ENCODE peak calls at places on chromosomes 13 and 19, in ten cellular contexts. H is CD4-positive, alpha-beta T cell; A is fibroblast of lung; B is upper lobe of left lung; M is cardiac muscle cell; T is GM23338; S is stomach; R is thyroid gland; E is left ventricle myocardium inferior; Y is foreskin keratinocyte. Z is an unnamed sample.
A peak's percentile ranks its signal among the peaks of the same experiment; 100 is the strongest.

GRCh38 chr19:10292206-10292788 is 2.5 kb downstream of the ICAM5 start:
- DNase-seq in M (peak; percentile 95), S (peak; percentile 82), B (peak; percentile 96), R (peak; percentile 59), T (peak; percentile 98), Y (peak; percentile 51), A (peak; percentile 59), E (peak; percentile 78), H (no peak), Z (peak; percentile 85)

GRCh38 chr19:456547-457110 is 4.2 kb downstream of the SHC2 start:
- DNase-seq in E (no peak), H (no peak), A (no peak), R (no peak), S (no peak), T (peak; percentile 0), Y (no peak), B (peak; percentile 30), M (no peak), Z (no peak)

GRCh38 chr19:46748325-46749109 is 2.3 kb upstream of the STRN4 start:
- DNase-seq in A (peak; percentile 71), M (peak; percentile 78), E (peak; percentile 59), R (peak; percentile 60), H (peak; percentile 66), T (peak; percentile 96), Y (no peak), S (peak; percentile 69), B (no peak), Z (no peak)

GRCh38 chr19:12793290-12794195 is 2.3 kb downstream of the JUNB start:
- DNase-seq in H (peak; percentile 88), R (peak; percentile 95), B (peak; percentile 98), E (peak; percentile 93), A (peak; percentile 94), M (peak; percentile 93), T (peak; percentile 94), Y (peak; percentile 91), S (peak; percentile 95), Z (peak; percentile 92)

GRCh38 chr13:85386424-85386823 is 412.8 kb downstream of the SLITRK6 start:
- DNase-seq in H (no peak), T (no peak), A (no peak), R (no peak), E (no peak), S (no peak), Y (no peak), M (peak; percentile 5), B (no peak), Z (no peak)

GRCh38 chr19:45515081-45515624 is 7.9 kb downstream of the VASP start:
- DNase-seq in S (no peak), A (no peak), T (no peak), Y (no peak), M (no peak), B (no peak), H (no peak), R (no peak), E (peak; percentile 58), Z (no peak)

GRCh38 chr19:615619-616018 is 17.7 kb downstream of the POLRMT start:
- DNase-seq in A (no peak), S (no peak), Y (peak; percentile 46), H (no peak), M (no peak), R (peak; percentile 16), B (peak; percentile 86), T (peak; percentile 65), E (no peak), Z (no peak)

GRCh38 chr13:109761695-109762094 is 24.7 kb downstream of the IRS2 start:
- DNase-seq in M (no peak), Y (peak; percentile 93), H (no peak), T (no peak), A (no peak), R (no peak), S (no peak), B (no peak), E (no peak), Z (peak; percentile 53)

GRCh38 chr13:30504081-30504480 is 38.3 kb upstream of the HMGB1 start:
- DNase-seq in M (no peak), E (no peak), H (no peak), B (no peak), T (no peak), S (no peak), A (peak; percentile 48), Y (no peak), R (no peak), Z (no peak)

GRCh38 chr19:18287836-18288772 is 6.7 kb upstream of the JUND start:
- DNase-seq in A (no peak), R (peak; percentile 55), T (peak; percentile 92), Y (no peak), M (peak; percentile 60), H (no peak), E (no peak), S (no peak), B (no peak), Z (no peak)
- TF ChIP-seq CTCF in A (no peak), R (no peak), T (peak; percentile 42), Y (peak; percentile 11), M (no peak), H (no peak), E (no peak), S (no peak), B (no peak), Z (no peak)

GRCh38 chr13:41708648-41709175 is 251.4 kb downstream of the RGCC start:
- DNase-seq in R (peak; percentile 17), T (peak; percentile 5), E (peak; percentile 25), H (no peak), B (no peak), M (no peak), S (no peak), A (no peak), Y (no peak), Z (no peak)
- H3K27ac ChIP-seq in R (no peak overlapping the region), T (peak overlapping the region; percentile 35), E (peak overlapping the region; percentile 71), H (no peak overlapping the region), B (no peak overlapping the region), M (no peak overlapping the region), S (no peak overlapping the region), A (no peak overlapping the region), Y (no peak overlapping the region), Z (no peak overlapping the region)

DNA sequence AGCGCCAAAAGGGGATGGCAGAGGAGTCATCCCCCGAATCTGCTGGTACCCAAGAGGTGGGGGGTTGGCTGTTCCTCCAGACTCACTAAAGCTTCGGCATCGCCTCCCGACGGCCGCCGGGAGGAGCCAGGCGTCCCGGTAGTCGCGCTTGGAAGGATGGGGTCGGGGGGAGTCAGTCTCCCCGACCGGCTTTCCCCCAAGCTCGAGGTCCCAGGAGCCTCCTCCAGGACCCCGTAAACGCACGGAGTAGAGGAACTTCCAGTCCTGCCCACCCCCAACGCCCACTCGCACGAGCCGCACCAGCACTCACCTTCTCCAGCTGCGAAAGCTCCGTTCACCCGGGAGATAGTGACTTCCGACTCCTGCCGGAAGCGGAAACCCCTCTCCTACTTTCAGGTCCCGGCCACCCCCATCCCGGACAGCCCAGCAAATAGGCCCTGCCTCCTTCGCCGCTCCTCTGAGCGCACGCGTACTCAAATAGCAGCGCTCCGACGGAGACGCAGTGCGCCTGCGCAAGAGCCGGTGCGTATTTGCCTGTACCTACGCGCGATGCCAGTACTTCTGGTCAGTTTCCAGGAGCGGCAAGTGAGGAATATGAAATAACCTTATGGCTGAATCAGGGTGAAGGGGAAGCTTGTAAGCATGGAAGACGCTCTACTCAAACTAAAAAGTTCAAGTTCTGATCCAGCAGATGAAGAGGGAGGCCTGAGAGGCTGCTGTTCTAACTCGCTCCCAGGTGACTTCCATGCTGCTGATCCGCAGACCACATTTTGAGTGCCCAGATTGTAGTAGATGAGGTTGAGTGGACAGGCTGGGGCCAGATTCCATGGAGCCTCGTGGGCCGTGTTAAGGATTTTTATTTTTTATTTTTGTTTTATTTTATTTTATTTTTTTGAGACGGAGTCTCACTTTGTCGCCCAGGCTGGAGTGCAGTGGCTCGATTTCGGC is at the start of gene ELOF1:
- DNase-seq in T (peak; percentile 100), E (peak; percentile 97), H (peak; percentile 95), M (peak; percentile 99), R (peak; percentile 99), A (peak; percentile 98), Y (peak; percentile 94), S (peak; percentile 98), B (peak; percentile 97), Z (peak; percentile 99)
- TF ChIP-seq CTCF in T (peak; percentile 14), E (peak; percentile 30), H (no peak), M (peak; percentile 30), R (peak; percentile 10), A (peak; percentile 18), Y (peak; percentile 44), S (no peak), B (peak; percentile 54), Z (no peak)

DNA sequence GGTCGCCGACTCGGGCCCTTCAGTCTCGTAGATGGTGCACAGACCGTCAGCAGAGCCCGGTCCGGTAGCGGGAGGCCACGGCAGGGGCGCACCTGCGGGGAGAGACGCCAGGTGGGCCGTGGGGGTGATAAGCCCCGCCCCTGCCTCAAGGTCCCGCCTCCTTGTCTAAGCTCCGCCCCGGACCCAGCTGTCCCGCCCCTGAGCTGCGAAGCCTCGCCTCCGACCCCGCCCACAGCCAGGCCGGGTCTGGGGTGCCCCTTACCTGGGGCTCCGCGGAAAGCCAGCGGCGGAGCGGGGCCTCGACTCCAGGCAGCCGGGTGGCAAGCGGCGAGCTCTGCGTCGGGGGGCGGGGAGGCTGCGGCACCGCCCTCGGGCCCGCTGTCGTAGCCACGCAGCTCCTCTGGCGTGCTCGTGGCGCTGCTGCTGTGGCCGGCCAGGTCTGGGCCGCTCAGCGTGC is 4.7 kb downstream of the PRR36 start:
- DNase-seq in B (peak; percentile 93), M (peak; percentile 84), R (peak; percentile 51), Y (peak; percentile 70), T (peak; percentile 80), E (peak; percentile 49), H (peak; percentile 74), S (peak; percentile 82), A (peak; percentile 25), Z (peak; percentile 77)
- H3K27ac ChIP-seq in B (peak overlapping the region; percentile 73), M (peak overlapping the region; percentile 78), R (no peak overlapping the region), Y (no peak overlapping the region), T (no peak overlapping the region), E (peak overlapping the region; percentile 57), H (no peak overlapping the region), S (peak overlapping the region; percentile 86), A (no peak overlapping the region), Z (peak overlapping the region; percentile 75)

GRCh38 chr13:26919311-26919710 is 158.7 kb upstream of the GPR12 start:
- DNase-seq in Y (no peak), A (no peak), R (no peak), B (no peak), T (no peak), H (no peak), E (no peak), M (no peak), S (no peak), Z (no peak)
- TF ChIP-seq CTCF in Y (no peak), A (no peak), R (no peak), B (no peak), T (no peak), H (no peak), E (no peak), M (no peak), S (no peak), Z (no peak)

Z was measured in RWPE1.